ENCODE peak calls at places on chromosomes 12 and 14, in six cellular contexts. One of them, this sample, is unnamed. For H3K27me3, the result is how much of the 10 kb centered on the place peaks cover.

GRCh38 chr12:12701457-12701856 is 5.5 kb upstream of the GPR19 start:
- DNase-seq in GM23248: no peak
- DNase-seq in mesendoderm: peak
- DNase-seq in IMR-90: no peak
- DNase-seq in gastrocnemius medialis: no peak
- DNase-seq in CD8-positive, alpha-beta T cell: no peak
- DNase-seq in this sample: no peak

GRCh38 chr12:32431025-32431424 is 31.7 kb downstream of the FGD4 start:
- DNase-seq in GM23248: no peak
- DNase-seq in mesendoderm: no peak
- DNase-seq in IMR-90: no peak
- DNase-seq in gastrocnemius medialis: no peak
- DNase-seq in CD8-positive, alpha-beta T cell: no peak
- DNase-seq in this sample: no peak

GRCh38 chr12:105315726-105316125 is 14.8 kb upstream of the C12orf75 start:
- DNase-seq in GM23248: no peak
- DNase-seq in mesendoderm: no peak
- DNase-seq in IMR-90: no peak
- DNase-seq in gastrocnemius medialis: no peak
- DNase-seq in CD8-positive, alpha-beta T cell: no peak
- DNase-seq in this sample: no peak

GRCh38 chr14:56271988-56272387 is 153.8 kb downstream of the PELI2 start:
- DNase-seq in GM23248: peak
- DNase-seq in mesendoderm: no peak
- DNase-seq in IMR-90: peak
- DNase-seq in gastrocnemius medialis: no peak
- DNase-seq in CD8-positive, alpha-beta T cell: no peak
- DNase-seq in this sample: no peak

GRCh38 chr12:46217686-46218508 is 50.9 kb downstream of the SLC38A1 start:
- DNase-seq in GM23248: no peak
- DNase-seq in mesendoderm: no peak
- DNase-seq in IMR-90: no peak
- DNase-seq in gastrocnemius medialis: peak
- DNase-seq in CD8-positive, alpha-beta T cell: peak
- DNase-seq in this sample: no peak

GRCh38 chr12:84329933-84330332 is 582.7 kb downstream of the SLC6A15 start:
- DNase-seq in GM23248: no peak
- DNase-seq in mesendoderm: no peak
- DNase-seq in IMR-90: no peak
- DNase-seq in gastrocnemius medialis: no peak
- DNase-seq in CD8-positive, alpha-beta T cell: no peak
- DNase-seq in this sample: no peak

GRCh38 chr14:23443881-23444280 is 8.4 kb upstream of the MYH7 start:
- DNase-seq in GM23248: no peak
- DNase-seq in mesendoderm: no peak
- DNase-seq in IMR-90: no peak
- DNase-seq in gastrocnemius medialis: no peak
- DNase-seq in CD8-positive, alpha-beta T cell: no peak
- DNase-seq in this sample: no peak

GRCh38 chr14:60622920-60623263 is 26.4 kb downstream of the SIX1 start:
- DNase-seq in GM23248: peak
- DNase-seq in mesendoderm: no peak
- DNase-seq in IMR-90: peak
- DNase-seq in gastrocnemius medialis: no peak
- DNase-seq in CD8-positive, alpha-beta T cell: no peak
- DNase-seq in this sample: no peak

GRCh38 chr12:124456652-124457152 is 110.7 kb downstream of the NCOR2 start:
- DNase-seq in GM23248: no peak
- DNase-seq in mesendoderm: no peak
- DNase-seq in IMR-90: no peak
- DNase-seq in gastrocnemius medialis: no peak
- DNase-seq in CD8-positive, alpha-beta T cell: peak
- DNase-seq in this sample: no peak

GRCh38 chr12:82055391-82055790 is 296.2 kb upstream of the PPFIA2 start:
- DNase-seq in GM23248: no peak
- DNase-seq in mesendoderm: peak
- DNase-seq in IMR-90: no peak
- DNase-seq in gastrocnemius medialis: no peak
- DNase-seq in CD8-positive, alpha-beta T cell: no peak
- DNase-seq in this sample: no peak

GRCh38 chr12:77232045-77232444 is 166.7 kb upstream of the E2F7 start:
- DNase-seq in GM23248: peak
- DNase-seq in mesendoderm: no peak
- DNase-seq in IMR-90: peak
- DNase-seq in gastrocnemius medialis: no peak
- DNase-seq in CD8-positive, alpha-beta T cell: no peak
- DNase-seq in this sample: no peak

GRCh38 chr14:73168274-73168673 is 32.0 kb downstream of the PSEN1 start:
- DNase-seq in GM23248: no peak
- DNase-seq in mesendoderm: no peak
- DNase-seq in IMR-90: no peak
- DNase-seq in gastrocnemius medialis: no peak
- DNase-seq in CD8-positive, alpha-beta T cell: no peak
- DNase-seq in this sample: no peak

GRCh38 chr12:101209319-101210302 is at the start of gene SLC5A8:
- DNase-seq in GM23248: peak
- DNase-seq in mesendoderm: no peak
- DNase-seq in IMR-90: no peak
- DNase-seq in gastrocnemius medialis: no peak
- DNase-seq in CD8-positive, alpha-beta T cell: no peak
- DNase-seq in this sample: no peak

GRCh38 chr14:90288646-90289355 is 32.4 kb downstream of the PSMC1 start:
- DNase-seq in GM23248: no peak
- DNase-seq in mesendoderm: no peak
- DNase-seq in IMR-90: peak
- DNase-seq in gastrocnemius medialis: no peak
- DNase-seq in CD8-positive, alpha-beta T cell: no peak
- DNase-seq in this sample: no peak

GRCh38 chr12:67697981-67698380 is 49.4 kb downstream of the DYRK2 start:
- DNase-seq in GM23248: peak
- DNase-seq in mesendoderm: no peak
- DNase-seq in IMR-90: no peak
- DNase-seq in gastrocnemius medialis: no peak
- DNase-seq in CD8-positive, alpha-beta T cell: no peak
- DNase-seq in this sample: no peak
- H3K27ac ChIP-seq in GM23248: peak
- H3K27ac ChIP-seq in mesendoderm: no peak
- H3K27ac ChIP-seq in IMR-90: no peak
- H3K27ac ChIP-seq in gastrocnemius medialis: no peak
- H3K27ac ChIP-seq in CD8-positive, alpha-beta T cell: no peak
- H3K27ac ChIP-seq in this sample: no peak

GRCh38 chr12:122003646-122004611 is 17.8 kb upstream of the BCL7A start:
- DNase-seq in GM23248: peak
- DNase-seq in mesendoderm: no peak
- DNase-seq in IMR-90: no peak
- DNase-seq in gastrocnemius medialis: no peak
- DNase-seq in CD8-positive, alpha-beta T cell: no peak
- DNase-seq in this sample: no peak

GRCh38 chr12:122005252-122005651 is 16.4 kb upstream of the BCL7A start:
- DNase-seq in GM23248: no peak
- DNase-seq in mesendoderm: no peak
- DNase-seq in IMR-90: no peak
- DNase-seq in gastrocnemius medialis: no peak
- DNase-seq in CD8-positive, alpha-beta T cell: no peak
- DNase-seq in this sample: no peak

GRCh38 chr12:122009741-122010140 is 11.9 kb upstream of the BCL7A start:
- DNase-seq in GM23248: no peak
- DNase-seq in mesendoderm: no peak
- DNase-seq in IMR-90: no peak
- DNase-seq in gastrocnemius medialis: no peak
- DNase-seq in CD8-positive, alpha-beta T cell: no peak
- DNase-seq in this sample: no peak

GRCh38 chr12:122004633-122005071 is 17.0 kb upstream of the BCL7A start:
- DNase-seq in GM23248: peak
- DNase-seq in mesendoderm: no peak
- DNase-seq in IMR-90: peak
- DNase-seq in gastrocnemius medialis: no peak
- DNase-seq in CD8-positive, alpha-beta T cell: no peak
- DNase-seq in this sample: no peak

DNA sequence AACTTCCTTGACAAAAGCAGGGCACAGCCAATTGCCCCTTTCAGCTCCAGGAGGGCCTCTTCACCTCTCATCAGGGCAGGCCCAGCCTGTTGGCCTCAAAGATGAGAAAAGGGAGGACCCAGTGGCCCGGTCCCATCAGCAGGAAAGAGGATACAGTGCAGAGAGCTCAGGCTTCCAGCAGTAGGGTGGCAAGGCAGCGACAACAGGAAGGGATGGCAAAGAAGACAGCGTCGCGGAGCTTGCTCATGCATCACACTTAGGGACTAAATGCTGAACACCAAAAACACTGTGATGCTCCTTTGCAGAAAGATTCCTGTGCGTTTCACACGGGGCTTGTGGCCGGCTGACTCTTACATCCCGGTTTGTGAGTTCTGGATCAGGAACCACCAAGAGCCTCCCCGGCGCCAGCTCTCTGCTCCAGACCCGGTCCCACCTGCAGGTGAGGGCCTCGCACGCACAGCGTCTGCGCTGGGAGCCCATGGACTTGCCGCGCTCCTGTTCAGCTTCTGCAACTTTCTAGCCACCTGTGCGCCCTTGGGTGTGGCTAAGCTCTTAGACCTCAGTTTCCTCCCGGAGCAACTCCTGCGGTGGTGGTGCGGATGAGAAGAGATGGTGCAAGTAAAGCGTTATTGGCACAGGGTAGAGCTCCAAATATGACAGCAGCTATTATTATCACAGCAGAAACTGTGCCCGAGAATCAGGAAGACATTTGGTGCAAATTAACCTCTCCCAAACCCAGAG is 15.3 kb upstream of the BCL7A start:
- DNase-seq in GM23248: no peak
- DNase-seq in mesendoderm: no peak
- DNase-seq in IMR-90: no peak
- DNase-seq in gastrocnemius medialis: no peak
- DNase-seq in CD8-positive, alpha-beta T cell: peak
- DNase-seq in this sample: no peak
- H3K4me3 ChIP-seq in GM23248: no peak
- H3K4me3 ChIP-seq in mesendoderm: no peak
- H3K4me3 ChIP-seq in IMR-90: no peak
- H3K4me3 ChIP-seq in gastrocnemius medialis: no peak
- H3K4me3 ChIP-seq in CD8-positive, alpha-beta T cell: no peak
- H3K4me3 ChIP-seq in this sample: no peak

GRCh38 chr14:104551851-104552737 is 27.5 kb upstream of the C14orf180 start:
- DNase-seq in GM23248: no peak
- DNase-seq in mesendoderm: peak
- DNase-seq in IMR-90: no peak
- DNase-seq in gastrocnemius medialis: no peak
- DNase-seq in CD8-positive, alpha-beta T cell: no peak
- DNase-seq in this sample: no peak
- H3K27me3 ChIP-seq in GM23248: under half
- H3K27me3 ChIP-seq in mesendoderm: under half
- H3K27me3 ChIP-seq in IMR-90: under half
- H3K27me3 ChIP-seq in gastrocnemius medialis: under half
- H3K27me3 ChIP-seq in CD8-positive, alpha-beta T cell: under half
- H3K27me3 ChIP-seq in this sample: under half

DNA sequence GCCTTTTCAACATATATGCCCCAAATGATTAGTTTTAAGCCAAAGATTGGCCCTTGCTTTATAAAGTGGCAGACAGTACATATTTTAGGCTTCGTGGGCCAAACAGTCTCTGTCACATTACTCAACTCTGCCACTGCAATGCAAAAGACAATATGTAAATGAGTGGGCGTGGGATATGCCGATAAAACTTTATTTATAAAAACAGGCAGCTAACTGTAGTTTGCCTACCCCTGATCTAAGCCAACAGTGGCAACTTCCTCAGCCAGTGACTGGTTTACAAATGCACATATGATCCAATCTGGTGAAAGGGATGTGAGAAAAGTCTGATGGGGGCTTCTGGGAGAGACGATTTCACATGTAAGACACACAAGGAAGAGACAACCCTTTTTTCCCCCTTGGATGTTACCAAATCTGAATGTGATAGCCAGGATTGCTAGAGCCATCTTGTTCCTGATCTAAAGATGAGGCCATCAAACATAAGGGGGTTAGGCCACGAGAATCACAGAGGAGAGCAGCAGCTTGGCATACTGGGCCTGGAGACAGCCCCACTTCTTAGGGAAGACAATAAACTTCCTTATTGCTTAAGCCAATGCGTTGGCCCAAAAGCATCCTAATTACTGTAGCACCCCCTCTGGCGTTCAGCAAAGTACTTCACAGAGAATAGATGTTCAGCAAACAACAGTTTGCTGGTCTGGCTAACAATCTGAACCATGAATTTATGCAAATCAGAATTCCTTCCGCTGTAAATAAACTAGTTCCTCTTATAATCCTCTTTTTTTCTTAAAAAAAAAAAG is 75.2 kb upstream of the TMCC3 start:
- DNase-seq in GM23248: peak
- DNase-seq in mesendoderm: peak
- DNase-seq in IMR-90: peak
- DNase-seq in gastrocnemius medialis: no peak
- DNase-seq in CD8-positive, alpha-beta T cell: no peak
- DNase-seq in this sample: no peak
- H3K27ac ChIP-seq in GM23248: no peak
- H3K27ac ChIP-seq in mesendoderm: no peak
- H3K27ac ChIP-seq in IMR-90: no peak
- H3K27ac ChIP-seq in gastrocnemius medialis: no peak
- H3K27ac ChIP-seq in CD8-positive, alpha-beta T cell: no peak
- H3K27ac ChIP-seq in this sample: no peak

This sample was measured in iPS DF 6.9.